ENCODE peak calls at places on chromosome 5, in eight cellular contexts. U is psoas muscle, S is uterus, D is lower lobe of right lung, J is mammary epithelial cell, P is lung, T is body of pancreas, Y is Panc1. G is an unnamed sample.

GRCh38 chr5:171965740-171966139 is 40.7 kb downstream of the FBXW11 start:
- DNase-seq in U (no peak), S (no peak), D (no peak), J (no peak), P (no peak), T (no peak), Y (no peak), G (no peak)

GRCh38 chr5:152529456-152529855 is 124.4 kb upstream of the NMUR2 start:
- DNase-seq in U (no peak), S (no peak), D (no peak), J (no peak), P (no peak), T (no peak), Y (no peak), G (no peak)

GRCh38 chr5:36606437-36607113 is at the start of gene SLC1A3:
- DNase-seq in U (peak; percentile 69), S (peak; percentile 20), D (peak; percentile 55), J (peak; percentile 83), P (peak; percentile 52), T (peak; percentile 74), Y (peak; percentile 8), G (peak; percentile 34)

GRCh38 chr5:3302228-3302627 is 293.4 kb upstream of the IRX1 start:
- DNase-seq in U (no peak), S (no peak), D (no peak), J (peak; percentile 47), P (no peak), T (no peak), Y (no peak), G (no peak)

GRCh38 chr5:100444961-100445360 is 90.2 kb upstream of the FAM174A start:
- DNase-seq in U (no peak), S (no peak), D (no peak), J (no peak), P (no peak), T (no peak), Y (no peak), G (no peak)

GRCh38 chr5:35151151-35151920 is 79.0 kb downstream of the PRLR start:
- DNase-seq in U (no peak), S (no peak), D (no peak), J (no peak), P (no peak), T (no peak), Y (no peak), G (no peak)

GRCh38 chr5:115767424-115767823 is 49.0 kb downstream of the CDO1 start:
- DNase-seq in U (no peak), S (no peak), D (no peak), J (no peak), P (no peak), T (no peak), Y (no peak), G (no peak)

GRCh38 chr5:4159681-4160080 is 564.0 kb downstream of the IRX1 start:
- DNase-seq in U (no peak), S (no peak), D (no peak), J (peak; percentile 60), P (no peak), T (no peak), Y (no peak), G (no peak)

GRCh38 chr5:80707645-80708044 is 52.9 kb upstream of the DHFR start:
- DNase-seq in U (no peak), S (no peak), D (no peak), J (no peak), P (no peak), T (no peak), Y (no peak), G (no peak)

DNA sequence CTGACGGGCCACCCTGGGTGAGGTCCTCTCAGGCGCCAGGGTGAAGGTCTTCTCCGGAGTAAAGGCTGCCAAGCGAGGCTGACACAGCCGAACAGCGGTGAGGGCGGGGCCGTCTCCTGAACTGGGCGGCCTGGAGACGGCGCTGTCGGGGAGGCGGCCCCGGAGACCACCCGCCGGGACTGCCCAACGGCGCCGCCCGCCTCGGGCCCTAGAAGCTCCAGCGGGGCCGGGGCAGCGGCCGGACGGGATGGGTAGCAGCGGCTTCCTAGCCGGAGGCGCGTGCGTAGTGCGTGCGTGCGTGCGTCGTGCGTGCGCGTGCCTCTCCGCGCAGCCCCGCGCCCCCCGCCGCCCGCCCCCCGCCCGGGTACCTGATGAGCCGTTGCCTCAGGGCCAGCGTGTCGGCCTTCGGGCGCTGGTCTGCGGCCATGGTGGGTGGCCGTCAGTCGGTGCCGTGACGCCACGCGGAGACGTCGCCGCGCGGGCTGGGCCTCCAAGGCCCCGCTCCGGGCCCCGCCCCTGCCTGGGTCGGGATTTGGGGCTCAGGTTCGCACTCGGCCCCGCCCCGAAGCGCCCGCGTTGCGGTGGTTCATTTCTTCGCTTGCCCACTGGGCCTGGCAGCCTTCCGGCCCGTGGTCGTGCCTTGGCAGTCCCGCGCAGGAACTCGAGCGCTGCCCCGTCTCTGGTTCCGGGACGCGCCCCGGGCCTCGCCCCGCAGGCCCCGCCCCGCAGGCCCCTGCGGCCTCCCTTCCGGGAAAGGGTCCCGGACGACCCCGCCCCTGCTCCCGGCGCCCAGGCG is at the start of gene PHYKPL:
- DNase-seq in U (peak; percentile 90), S (peak; percentile 75), D (peak; percentile 87), J (peak; percentile 50), P (peak; percentile 70), T (peak; percentile 80), Y (no peak), G (peak; percentile 76)
- TF ChIP-seq CTCF in U (no peak), S (peak; percentile 7), D (no peak), J (peak; percentile 17), P (no peak), T (no peak), Y (no peak), G (no peak)

GRCh38 chr5:322281-322941 is 897 bp downstream of the AHRR start:
- DNase-seq in U (peak; percentile 58), S (no peak), D (no peak), J (no peak), P (no peak), T (no peak), Y (no peak), G (no peak)

GRCh38 chr5:324736-325612 is 3.5 kb downstream of the AHRR start:
- DNase-seq in U (peak; percentile 40), S (no peak), D (no peak), J (no peak), P (no peak), T (no peak), Y (no peak), G (no peak)

GRCh38 chr5:321726-322251 is 275 bp downstream of the AHRR start:
- DNase-seq in U (peak; percentile 47), S (no peak), D (no peak), J (no peak), P (no peak), T (no peak), Y (no peak), G (no peak)

GRCh38 chr5:321233-321725 is at the start of gene AHRR:
- DNase-seq in U (peak; percentile 77), S (no peak), D (peak; percentile 78), J (peak; percentile 59), P (no peak), T (peak; percentile 67), Y (no peak), G (peak; percentile 71)

DNA sequence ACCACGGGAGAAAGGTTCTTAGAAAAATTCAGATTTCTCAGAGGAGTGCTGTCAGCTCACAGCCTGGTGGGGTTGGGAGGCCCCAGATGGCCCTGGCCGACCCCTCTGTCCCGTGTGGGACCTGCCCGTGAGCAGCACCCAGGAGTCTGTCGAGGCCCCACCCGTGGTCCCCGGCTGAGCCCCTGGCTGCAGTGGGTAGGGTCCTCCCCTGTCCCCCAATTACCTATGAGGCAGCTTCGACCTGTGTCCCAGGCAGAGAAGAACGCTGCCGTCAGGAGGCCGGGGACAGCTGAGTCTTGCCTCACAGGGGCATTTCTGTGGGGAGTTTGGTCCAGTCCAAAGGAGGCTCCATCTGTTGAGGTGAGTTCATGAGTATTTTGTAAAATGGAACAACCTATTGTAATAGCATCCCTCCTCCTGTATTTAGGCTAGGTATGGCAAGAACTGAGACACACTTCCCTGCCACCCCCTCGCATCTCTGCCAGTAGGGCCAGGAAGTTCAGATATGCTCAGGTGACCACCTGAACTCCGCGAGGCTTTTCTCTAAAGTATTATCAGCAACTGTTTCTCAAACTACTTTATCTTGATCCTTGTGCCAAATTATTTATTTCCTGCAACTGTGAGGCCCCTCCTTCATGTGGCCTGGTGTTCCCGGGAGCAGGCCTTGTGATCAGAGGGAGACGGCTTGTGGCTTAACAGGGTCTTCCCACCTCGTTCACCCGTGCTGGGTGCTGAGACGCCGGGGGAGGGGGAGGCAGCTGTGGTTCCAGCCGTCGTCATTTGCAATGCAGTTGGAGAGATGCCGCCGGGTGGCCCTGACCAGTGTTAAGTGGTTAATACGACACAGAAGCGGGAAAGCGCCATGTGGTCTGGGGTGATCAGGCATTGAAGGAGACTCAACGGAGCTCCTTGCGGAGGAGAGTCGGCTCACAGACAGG is 1.7 kb downstream of the AHRR start:
- DNase-seq in U (peak; percentile 41), S (no peak), D (no peak), J (no peak), P (no peak), T (no peak), Y (no peak), G (no peak)
- H3K4me3 ChIP-seq in U (no peak overlapping the region), S (no peak overlapping the region), D (peak overlapping the region; percentile 68), J (no peak overlapping the region), P (no peak overlapping the region), T (no peak overlapping the region), Y (peak overlapping the region; percentile 71), G (peak overlapping the region; percentile 72)

DNA sequence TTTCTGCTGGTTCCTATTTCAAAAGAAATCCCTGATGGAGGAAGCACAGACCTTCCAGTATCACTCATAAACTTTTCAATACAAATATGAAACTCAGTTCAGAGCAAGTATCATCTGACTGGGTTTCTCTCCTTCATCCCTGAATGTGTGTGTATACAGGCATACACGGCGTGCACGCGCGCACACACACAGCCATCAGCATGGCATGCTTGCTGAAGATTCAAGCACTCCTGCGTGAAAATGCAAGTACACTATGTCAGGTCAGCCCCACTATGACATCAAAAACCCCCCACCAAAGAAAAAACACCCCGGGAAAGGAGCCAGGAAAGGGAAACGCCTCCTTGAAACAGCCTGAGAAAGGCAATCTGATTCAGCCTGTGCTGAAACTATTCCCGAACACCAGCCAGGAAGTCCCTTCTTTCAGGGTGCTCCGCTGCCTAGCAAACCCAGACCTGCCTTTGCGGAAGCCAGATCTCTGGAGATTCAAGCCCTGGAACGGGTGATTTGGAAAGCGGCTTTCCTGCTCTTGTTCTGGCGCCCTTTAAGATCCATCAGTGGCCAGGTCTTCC is 843 bp downstream of the KLHL3 start:
- DNase-seq in U (no peak), S (peak; percentile 19), D (peak; percentile 43), J (peak; percentile 69), P (peak; percentile 29), T (peak; percentile 28), Y (no peak), G (peak; percentile 32)
- H3K27ac ChIP-seq in U (peak overlapping the region; percentile 17), S (peak overlapping the region; percentile 70), D (peak overlapping the region; percentile 42), J (peak overlapping the region; percentile 18), P (peak overlapping the region; percentile 71), T (peak overlapping the region; percentile 56), Y (no peak overlapping the region), G (peak overlapping the region; percentile 84)

GRCh38 chr5:147190236-147190815 is 44.5 kb upstream of the STK32A start:
- DNase-seq in U (no peak), S (no peak), D (no peak), J (peak; percentile 42), P (no peak), T (peak; percentile 19), Y (no peak), G (no peak)

GRCh38 chr5:147189109-147189424 is 45.8 kb upstream of the STK32A start:
- DNase-seq in U (no peak), S (no peak), D (no peak), J (no peak), P (no peak), T (no peak), Y (no peak), G (no peak)

GRCh38 chr5:147188200-147189108 is 46.4 kb upstream of the STK32A start:
- DNase-seq in U (no peak), S (peak; percentile 18), D (no peak), J (peak; percentile 33), P (peak; percentile 42), T (peak; percentile 62), Y (peak; percentile 51), G (no peak)

GRCh38 chr5:147193123-147193522 is 41.7 kb upstream of the STK32A start:
- DNase-seq in U (no peak), S (no peak), D (no peak), J (no peak), P (no peak), T (no peak), Y (no peak), G (no peak)

GRCh38 chr5:147187163-147187562 is 47.7 kb upstream of the STK32A start:
- DNase-seq in U (no peak), S (no peak), D (no peak), J (no peak), P (no peak), T (no peak), Y (no peak), G (no peak)
- TF ChIP-seq CTCF in U (no peak), S (no peak), D (no peak), J (no peak), P (no peak), T (no peak), Y (no peak), G (no peak)

G was measured in left ventricle myocardium inferior.